ENCODE peak calls at places on chromosomes 3 and 15, in seven cellular contexts. Q, S, B, Y, A, U and R are unnamed samples.

GRCh38 chr3:124351430-124352142 is 359.7 kb upstream of the ROPN1 start:
- DNase-seq in B (peak), S (peak), U (peak), Q (no peak), A (no peak), Y (peak), R (peak)

GRCh38 chr3:197181751-197182150 is 116.7 kb downstream of the DLG1 start:
- DNase-seq in U (no peak), Y (no peak), A (no peak), Q (no peak), B (no peak), S (peak), R (no peak)

GRCh38 chr3:134294302-134294925 is 43.8 kb upstream of the RYK start:
- DNase-seq in U (no peak), Q (no peak), Y (no peak), S (no peak), B (no peak), A (no peak), R (no peak)

GRCh38 chr15:24054547-24055245 is 367.6 kb upstream of the NDN start:
- DNase-seq in B (no peak), Q (peak), U (no peak), S (no peak), Y (no peak), A (no peak), R (no peak)

GRCh38 chr3:10437272-10437994 is 68.0 kb downstream of the ATP2B2 start:
- DNase-seq in B (no peak), Y (peak), A (no peak), S (no peak), Q (no peak), U (peak), R (no peak)

GRCh38 chr3:115512565-115513410 is 110.5 kb upstream of the GAP43 start:
- DNase-seq in Y (peak), Q (no peak), U (no peak), B (no peak), A (no peak), S (no peak), R (no peak)

GRCh38 chr3:19595884-19596283 is 338.1 kb downstream of the EFHB start:
- DNase-seq in Y (no peak), S (no peak), Q (no peak), B (no peak), U (no peak), A (no peak), R (no peak)

GRCh38 chr15:77901921-77902750 is 175.4 kb downstream of the TBC1D2B start:
- DNase-seq in S (no peak), Y (no peak), U (no peak), Q (no peak), A (no peak), B (no peak), R (no peak)

GRCh38 chr3:106590259-106590658 is 721.4 kb upstream of the CBLB start:
- DNase-seq in B (no peak), A (no peak), Q (no peak), Y (no peak), S (no peak), U (no peak), R (no peak)

GRCh38 chr15:63233667-63234419 is 43.6 kb upstream of the APH1B start:
- DNase-seq in S (no peak), Y (peak), B (peak), U (no peak), A (no peak), Q (no peak), R (no peak)

GRCh38 chr3:99721633-99722007 is 83.2 kb downstream of the COL8A1 start:
- DNase-seq in U (no peak), S (no peak), B (no peak), Y (peak), Q (no peak), A (no peak), R (no peak)

GRCh38 chr3:104951426-104951825 is 415.3 kb upstream of the ALCAM start:
- DNase-seq in Y (no peak), U (no peak), A (no peak), Q (no peak), S (no peak), B (no peak), R (no peak)

GRCh38 chr15:38069001-38069400 is 134.6 kb downstream of the TMCO5A start:
- DNase-seq in B (no peak), Y (peak), S (no peak), A (no peak), Q (peak), U (no peak), R (no peak)

GRCh38 chr3:134136604-134137003 is 106.9 kb upstream of the SLCO2A1 start:
- DNase-seq in B (no peak), Y (no peak), Q (no peak), U (no peak), A (no peak), S (no peak), R (no peak)

GRCh38 chr3:131174752-131175151 is 148.1 kb downstream of the NEK11 start:
- DNase-seq in A (no peak), Q (no peak), Y (no peak), U (peak), S (no peak), B (no peak), R (no peak)

GRCh38 chr3:13815088-13815683 is 64.7 kb downstream of the WNT7A start:
- DNase-seq in A (no peak), Q (no peak), U (no peak), Y (no peak), S (no peak), B (no peak), R (no peak)

GRCh38 chr3:42302924-42303634 is 37.1 kb upstream of the CCK start:
- DNase-seq in B (no peak), Q (no peak), Y (no peak), A (no peak), S (no peak), U (no peak), R (no peak)

GRCh38 chr3:157098823-157099185 is 61.1 kb downstream of the CCNL1 start:
- DNase-seq in S (no peak), Y (no peak), B (no peak), Q (no peak), U (no peak), A (no peak), R (no peak)

GRCh38 chr3:4834403-4834866 is 144.8 kb upstream of the BHLHE40 start:
- DNase-seq in Q (peak), U (peak), B (no peak), A (no peak), Y (no peak), S (no peak), R (no peak)

DNA sequence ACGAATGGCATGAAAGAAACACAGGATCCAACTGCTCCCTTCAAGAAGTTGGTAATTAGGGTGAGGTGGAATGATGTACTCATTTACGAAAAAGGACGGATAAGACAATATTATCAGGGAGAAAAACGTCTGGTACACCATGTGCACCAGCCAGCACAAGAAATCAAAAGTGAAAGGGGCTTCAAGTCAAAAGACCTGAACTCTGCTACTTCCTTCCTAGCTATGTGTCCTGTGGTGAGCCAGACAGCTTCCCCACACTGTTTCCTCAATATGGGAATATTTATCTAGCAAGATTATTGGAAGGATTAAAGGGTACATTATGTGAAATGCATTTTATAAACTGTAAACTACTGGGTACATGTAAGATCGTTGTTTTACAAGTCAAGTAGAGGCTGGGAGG is 33.9 kb downstream of the RAB27A start:
- DNase-seq in U (peak), Q (no peak), Y (peak), A (no peak), S (no peak), B (no peak), R (no peak)
- TF ChIP-seq POLR2A in U (no peak), Q (no peak), Y (no peak), A (no peak), S (no peak), B (no peak), R (no peak)

GRCh38 chr3:40313975-40314860 is 4.7 kb downstream of the EIF1B start:
- DNase-seq in B (peak), S (no peak), A (no peak), Q (no peak), Y (peak), U (peak), R (no peak)
- TF ChIP-seq POLR2A in B (peak), S (no peak), A (no peak), Q (no peak), Y (no peak), U (no peak), R (no peak)

GRCh38 chr3:43689766-43690399 is 855 bp upstream of the ABHD5 start:
- DNase-seq in U (no peak), A (no peak), S (no peak), B (no peak), Y (no peak), Q (no peak), R (peak)

GRCh38 chr3:43692085-43692484 is 1.3 kb downstream of the ABHD5 start:
- DNase-seq in B (no peak), U (no peak), A (no peak), Y (no peak), S (no peak), Q (no peak), R (no peak)

GRCh38 chr3:43692971-43693370 is 2.2 kb downstream of the ABHD5 start:
- DNase-seq in U (no peak), Q (no peak), Y (no peak), S (no peak), B (no peak), A (no peak), R (no peak)

GRCh38 chr3:43690400-43691119 is at the start of gene ABHD5:
- DNase-seq in Q (peak), S (peak), U (peak), Y (peak), B (peak), A (peak), R (peak)

DNA sequence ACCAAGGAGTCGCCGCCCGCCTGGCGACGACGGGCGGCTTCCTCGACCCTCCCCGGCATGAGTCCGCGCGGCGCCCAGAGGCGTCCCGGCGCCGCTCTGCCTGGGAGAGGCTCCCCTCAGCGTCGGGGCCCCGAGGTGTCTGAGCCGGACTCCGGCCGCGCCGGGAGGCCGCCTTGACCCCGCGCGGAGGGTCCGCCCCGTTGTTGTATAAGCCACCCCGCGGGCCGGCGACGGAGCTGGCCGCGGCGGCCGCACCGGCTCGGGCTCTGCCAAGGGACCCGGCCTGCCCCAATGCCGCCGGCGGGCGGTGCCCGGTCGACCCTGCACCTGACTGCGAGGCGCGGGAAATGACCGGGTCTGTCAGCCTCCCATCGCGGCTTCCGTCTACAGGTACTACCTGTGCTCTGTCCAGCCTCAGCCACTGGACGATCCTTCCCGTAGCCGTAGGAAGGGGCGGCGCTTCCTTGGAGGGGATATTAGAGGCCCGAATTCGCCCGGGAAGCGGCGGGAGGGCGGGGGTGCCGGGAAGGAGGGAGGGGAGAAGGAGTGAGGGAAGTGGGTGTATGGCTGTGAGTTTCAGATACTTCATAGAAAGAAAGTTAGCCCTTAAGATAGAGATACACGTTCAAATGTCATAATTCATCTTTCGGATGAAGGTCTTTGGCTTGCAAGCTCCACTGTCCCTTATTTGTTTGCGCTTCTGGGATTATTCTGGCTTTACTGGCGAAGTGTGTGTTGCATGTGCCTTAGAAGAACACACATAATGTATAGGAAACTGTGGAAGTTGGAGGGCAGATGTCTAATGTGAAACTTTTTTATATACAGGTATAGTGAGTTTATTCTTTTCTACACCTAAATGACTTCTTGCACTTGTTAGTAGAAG is 623 bp downstream of the ABHD5 start:
- DNase-seq in B (peak), U (peak), A (peak), Y (peak), S (peak), Q (peak), R (peak)
- TF ChIP-seq POLR2A in B (peak), U (no peak), A (no peak), Y (no peak), S (no peak), Q (no peak), R (no peak)

DNA sequence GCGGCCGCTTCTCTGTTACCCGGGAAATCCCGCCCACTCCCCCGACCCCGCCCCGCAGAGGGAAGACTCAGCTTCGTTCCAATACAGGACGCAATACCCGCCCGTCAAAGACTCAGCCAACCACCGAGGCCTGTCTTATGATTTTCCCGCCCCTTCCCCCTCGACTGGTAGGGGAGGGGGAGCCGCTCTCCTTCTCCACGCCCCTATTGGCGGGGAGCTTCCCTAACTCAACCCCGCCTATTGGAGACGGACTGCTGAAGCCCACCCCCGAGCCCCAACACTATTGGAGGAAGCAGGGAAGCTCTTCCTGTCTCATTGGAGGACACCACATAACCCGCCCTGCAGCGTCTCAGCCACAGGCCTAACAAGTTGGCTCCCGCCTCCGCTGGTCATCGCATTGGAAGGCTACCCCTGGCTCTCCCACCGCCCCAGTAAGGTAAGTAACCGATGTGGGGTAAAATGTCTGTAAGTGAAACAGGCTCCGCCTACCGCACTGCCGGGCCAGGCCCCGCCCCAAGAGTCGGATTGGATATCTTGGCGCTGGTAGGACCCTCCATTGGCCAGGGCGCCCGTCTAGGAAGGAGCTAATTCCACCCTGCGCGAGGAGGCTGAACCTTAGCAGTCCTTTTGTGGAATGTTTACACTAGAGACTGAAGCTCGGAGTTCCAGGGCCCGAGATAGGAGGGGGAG is at the start of gene SIN3A:
- DNase-seq in S (peak), B (peak), A (peak), U (peak), Q (peak), Y (peak), R (peak)
- TF ChIP-seq POLR2A in S (no peak), B (peak), A (no peak), U (no peak), Q (peak), Y (no peak), R (no peak)

GRCh38 chr15:40307421-40308165 is at the start of gene PLCB2:
- DNase-seq in Q (no peak), A (no peak), Y (no peak), B (peak), U (peak), S (peak), R (no peak)
- TF ChIP-seq POLR2A in Q (no peak), A (no peak), Y (no peak), B (no peak), U (no peak), S (no peak), R (no peak)

DNA sequence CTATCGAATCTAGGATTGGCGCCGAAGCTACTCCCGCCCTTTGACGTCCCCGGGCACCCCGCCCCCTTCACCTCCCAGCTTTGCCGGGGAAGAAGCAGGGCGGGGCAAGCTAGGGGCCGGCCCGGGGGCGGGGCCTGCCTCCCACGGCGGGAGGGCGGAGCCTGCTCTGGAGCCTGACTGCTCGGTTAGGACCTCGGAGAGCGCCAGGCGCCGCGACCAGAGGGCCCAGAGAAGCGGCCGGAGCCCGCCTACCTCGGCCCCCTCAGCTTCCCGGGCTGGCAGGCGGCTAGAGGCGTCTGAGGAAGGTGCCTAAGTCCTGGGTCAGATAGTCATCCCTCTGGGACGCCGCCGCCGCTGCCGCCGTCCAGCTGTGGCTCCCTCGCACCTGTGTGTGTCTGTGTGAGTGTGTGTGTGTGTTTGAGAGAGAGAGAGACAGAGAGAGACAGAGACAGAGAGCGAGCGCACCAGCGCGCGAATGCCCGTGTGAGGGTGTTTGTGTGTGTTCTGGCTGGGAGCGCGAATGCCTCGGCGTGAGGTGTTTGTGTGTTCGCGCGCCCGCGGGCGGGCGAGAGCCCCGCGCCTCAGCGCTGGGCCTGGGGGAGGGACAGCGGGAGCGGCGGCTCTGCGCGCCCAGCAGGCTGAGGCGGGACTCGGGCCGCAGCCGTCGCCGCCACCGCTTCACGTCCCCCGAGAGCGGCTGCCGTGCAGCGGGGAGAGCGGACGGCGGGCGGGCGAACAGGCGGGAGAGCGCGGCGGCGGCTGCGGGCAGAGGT is at the start of gene STXBP5L:
- DNase-seq in Y (peak), Q (peak), U (peak), S (peak), B (peak), A (peak), R (peak)
- TF ChIP-seq POLR2A in Y (no peak), Q (no peak), U (no peak), S (no peak), B (no peak), A (peak), R (no peak)

DNA sequence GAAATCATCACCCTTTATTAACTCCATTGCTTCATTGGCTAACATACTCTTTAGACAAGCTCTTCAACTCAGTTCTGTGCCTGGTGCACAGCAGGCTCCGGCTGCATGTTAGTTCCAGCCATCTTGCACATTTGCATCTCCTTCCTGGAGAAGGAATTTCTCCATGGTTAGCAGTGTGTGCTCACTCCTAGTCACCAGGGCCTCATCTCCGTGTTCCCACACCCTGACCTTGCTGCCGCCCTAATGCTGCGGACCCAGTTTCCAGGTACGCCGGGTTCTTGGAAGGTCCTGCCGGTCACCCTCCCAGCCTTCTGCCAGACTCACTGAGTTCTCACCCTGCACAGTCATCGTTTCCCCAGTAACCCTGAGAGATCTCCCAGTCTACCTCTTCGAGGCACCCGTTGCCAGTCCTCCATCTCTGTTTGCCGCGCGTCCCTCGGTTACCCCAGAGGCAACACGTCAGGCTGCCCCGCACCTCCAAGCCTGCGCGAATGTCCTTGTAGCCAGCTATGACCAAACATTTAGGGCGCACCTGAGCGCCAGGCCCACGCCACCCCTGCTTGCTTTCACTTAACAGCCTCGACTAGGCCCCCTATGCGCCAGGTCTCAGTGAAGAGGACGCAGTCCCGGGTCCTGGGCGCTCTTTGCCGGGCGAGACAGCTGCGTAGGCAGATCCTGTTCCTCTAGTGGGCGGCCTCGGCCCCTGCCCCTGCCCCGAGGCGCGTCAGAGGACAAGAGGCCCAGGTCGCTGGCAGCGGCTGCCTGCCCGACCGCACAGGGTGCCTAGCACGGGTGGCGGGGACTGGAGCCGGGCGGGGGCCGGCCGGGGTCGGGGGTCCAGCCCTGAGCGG is 744 bp upstream of the ZNF592 start:
- DNase-seq in Y (peak), A (peak), S (peak), B (peak), Q (peak), U (peak), R (peak)
- TF ChIP-seq POLR2A in Y (no peak), A (no peak), S (no peak), B (peak), Q (no peak), U (peak), R (peak)

GRCh38 chr3:16506884-16507409 is 6.6 kb downstream of the RFTN1 start:
- DNase-seq in Q (no peak), B (no peak), U (no peak), S (no peak), A (no peak), Y (no peak), R (no peak)
- TF ChIP-seq POLR2A in Q (no peak), B (no peak), U (no peak), S (no peak), A (no peak), Y (no peak), R (no peak)

GRCh38 chr3:129892857-129893615 is 475 bp downstream of the TMCC1 start:
- DNase-seq in A (peak), B (peak), U (peak), Y (peak), S (peak), Q (no peak), R (peak)
- TF ChIP-seq POLR2A in A (peak), B (no peak), U (peak), Y (peak), S (no peak), Q (no peak), R (no peak)